ENCODE peak calls at places on chromosomes 6 and 20, in eight cellular contexts. J is GM23338, K is sigmoid colon, T is suprapubic skin, X is heart right ventricle, F is neural progenitor cell, B is right cardiac atrium, O is kidney. Z is an unnamed sample. For H3K4me1, the result is how much of the 10 kb centered on the place peaks cover.

GRCh38 chr20:38957915-38958485 is 4.1 kb upstream of the DHX35 start:
- DNase-seq in F (no peak), B (no peak), O (no peak), X (no peak), J (no peak), K (no peak), T (no peak), Z (no peak)

GRCh38 chr20:36105731-36106226 is 48.8 kb upstream of the EPB41L1 start:
- DNase-seq in X (no peak), T (no peak), B (no peak), F (no peak), J (no peak), K (no peak), O (peak), Z (no peak)

GRCh38 chr6:21935561-21936028 is 342.0 kb downstream of the SOX4 start:
- DNase-seq in B (no peak), O (no peak), X (no peak), K (no peak), T (no peak), F (peak), J (peak), Z (no peak)

GRCh38 chr20:42475773-42476172 is 713.9 kb downstream of the PTPRT start:
- DNase-seq in K (no peak), J (no peak), X (no peak), T (no peak), O (peak), F (no peak), B (no peak), Z (no peak)

GRCh38 chr6:27312950-27313271 is 838 bp upstream of the POM121L2 start:
- DNase-seq in T (no peak), X (no peak), J (no peak), B (no peak), K (no peak), O (no peak), F (no peak), Z (no peak)

GRCh38 chr6:34852406-34853085 is 35.3 kb downstream of the TAF11 start:
- DNase-seq in T (no peak), K (no peak), J (peak), B (no peak), X (no peak), O (no peak), F (no peak), Z (no peak)

GRCh38 chr6:53464483-53464882 is 80.4 kb downstream of the GCLC start:
- DNase-seq in O (no peak), T (no peak), K (no peak), X (no peak), J (no peak), B (no peak), F (no peak), Z (no peak)

GRCh38 chr6:158642097-158642601 is 2.4 kb downstream of the DYNLT1 start:
- DNase-seq in J (no peak), F (no peak), X (no peak), K (peak), O (no peak), B (no peak), T (peak), Z (no peak)

GRCh38 chr6:157885211-157885788 is 62.3 kb downstream of the SNX9 start:
- DNase-seq in O (no peak), K (no peak), F (no peak), J (no peak), B (no peak), X (no peak), T (no peak), Z (no peak)

GRCh38 chr6:144379356-144379755 is 94.2 kb downstream of the UTRN start:
- DNase-seq in F (no peak), K (no peak), B (no peak), X (no peak), J (no peak), T (no peak), O (no peak), Z (no peak)

GRCh38 chr6:112268628-112269027 is 14.3 kb upstream of the LAMA4 start:
- DNase-seq in B (no peak), T (no peak), K (no peak), O (no peak), J (no peak), F (no peak), X (no peak), Z (no peak)

GRCh38 chr6:114810468-114810867 is 467.6 kb upstream of the HS3ST5 start:
- DNase-seq in X (no peak), K (no peak), O (no peak), T (no peak), F (no peak), J (no peak), B (no peak), Z (no peak)

GRCh38 chr6:5510734-5511133 is 249.4 kb downstream of the FARS2 start:
- DNase-seq in J (peak), B (no peak), T (no peak), K (no peak), O (no peak), F (no peak), X (no peak), Z (no peak)

GRCh38 chr6:714100-714499 is 21.2 kb upstream of the EXOC2 start:
- DNase-seq in T (no peak), B (no peak), X (no peak), K (no peak), J (no peak), F (no peak), O (no peak), Z (no peak)

GRCh38 chr20:58293453-58293852 is 16.1 kb upstream of the RAB22A start:
- DNase-seq in K (no peak), F (peak), T (no peak), X (no peak), B (no peak), O (no peak), J (peak), Z (peak)

GRCh38 chr6:170132011-170132521 is 158.8 kb downstream of the DLL1 start:
- DNase-seq in X (no peak), K (peak), F (no peak), J (no peak), B (peak), T (no peak), O (peak), Z (no peak)

GRCh38 chr6:24004062-24004461 is 122.0 kb upstream of the NRSN1 start:
- DNase-seq in F (no peak), K (no peak), B (no peak), O (no peak), T (no peak), J (no peak), X (no peak), Z (no peak)

GRCh38 chr6:27888576-27888975 is 23.6 kb downstream of the OR2B2 start:
- DNase-seq in T (no peak), B (no peak), O (no peak), X (no peak), J (peak), F (no peak), K (no peak), Z (no peak)

GRCh38 chr6:19413323-19413722 is 423.8 kb upstream of the ID4 start:
- DNase-seq in F (no peak), T (no peak), X (no peak), K (no peak), B (no peak), J (no peak), O (no peak), Z (no peak)

GRCh38 chr20:47799116-47799715 is 13.9 kb upstream of the SULF2 start:
- DNase-seq in J (no peak), K (no peak), X (no peak), B (no peak), T (no peak), O (no peak), F (no peak), Z (no peak)

GRCh38 chr20:62258499-62259293 is 20.4 kb downstream of the OSBPL2 start:
- DNase-seq in O (no peak), K (peak), B (peak), T (no peak), F (no peak), J (no peak), X (no peak), Z (no peak)

DNA sequence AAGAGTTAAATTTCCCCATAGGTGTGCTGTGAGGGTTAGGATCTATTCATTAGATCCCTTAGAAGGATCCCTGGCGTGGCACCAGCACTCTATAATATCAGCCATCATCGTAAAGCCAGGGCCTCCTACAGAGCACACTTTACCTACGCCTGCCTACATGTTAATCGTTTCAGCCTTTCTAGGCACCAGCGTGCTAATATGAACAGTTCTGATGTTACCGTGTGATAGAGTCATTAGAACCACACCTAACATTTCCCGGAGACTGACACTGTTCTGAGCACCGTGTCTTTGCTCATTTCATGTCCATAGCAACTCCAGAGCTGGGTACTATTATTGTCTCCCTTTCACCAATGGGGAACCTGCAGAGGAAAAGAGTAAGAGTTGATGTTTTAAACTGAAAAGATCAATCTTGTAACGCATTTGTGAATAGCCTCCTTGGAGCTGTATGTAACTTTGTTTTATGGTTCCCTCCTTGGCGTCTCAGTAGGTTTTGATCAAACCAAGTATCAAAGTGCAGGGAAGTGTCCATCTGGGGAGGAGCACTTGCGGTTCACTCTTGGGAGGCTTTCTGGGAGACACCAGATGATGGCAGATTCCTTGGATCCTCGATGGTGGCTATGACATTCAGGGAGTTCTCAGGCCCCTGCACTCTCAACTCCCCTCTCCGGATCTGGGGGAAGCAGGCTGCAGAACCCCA is 73.8 kb upstream of the KCNG1 start:
- DNase-seq in B (no peak), J (no peak), K (no peak), F (no peak), X (no peak), O (no peak), T (no peak), Z (no peak)
- H3K4me1 ChIP-seq in B (under half), J (under half), K (under half), F (under half), X (under half), O (under half), T (under half), Z (under half)

DNA sequence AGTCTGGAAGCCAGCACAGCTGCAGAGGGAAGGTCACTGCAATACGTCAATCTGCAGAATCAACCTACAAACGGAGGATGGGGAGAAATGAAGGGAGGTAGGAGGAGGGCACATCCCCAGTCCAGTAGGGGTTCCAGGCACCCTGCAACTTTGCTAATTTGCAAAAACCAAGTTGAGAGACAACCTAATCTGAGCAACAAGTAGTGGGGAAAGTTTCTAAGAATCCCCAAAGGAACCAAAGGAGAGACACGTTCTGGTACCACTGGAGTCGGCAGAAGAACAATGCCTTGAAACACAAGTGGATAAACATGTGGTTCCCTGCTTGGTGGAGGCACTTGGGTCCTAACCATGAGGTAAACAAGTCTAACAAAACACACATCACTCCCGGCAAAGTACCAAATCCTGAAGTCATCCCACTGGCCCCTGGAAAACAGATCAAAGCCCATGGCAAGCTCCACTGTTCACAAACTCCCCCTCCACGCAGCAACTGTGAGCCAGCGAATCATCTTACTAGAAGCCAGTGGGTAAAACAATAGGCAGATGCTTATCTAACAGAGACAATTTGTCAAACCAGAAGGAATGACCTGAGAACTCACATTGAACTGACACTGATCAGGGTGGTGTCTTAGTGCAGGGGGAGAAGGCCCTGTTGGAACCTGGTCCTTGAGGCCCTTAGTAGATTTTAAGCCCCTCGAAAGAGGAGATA is 4.7 kb downstream of the MRPS18A start:
- DNase-seq in K (no peak), F (no peak), J (no peak), X (no peak), T (no peak), B (no peak), O (no peak), Z (no peak)
- H3K27ac ChIP-seq in K (no peak), F (no peak), J (no peak), X (peak), T (no peak), B (peak), O (no peak), Z (peak)

GRCh38 chr6:138543648-138544047 is 44.4 kb upstream of the NHSL1 start:
- DNase-seq in K (no peak), X (no peak), J (no peak), T (no peak), F (no peak), B (no peak), O (no peak), Z (no peak)

GRCh38 chr6:138544521-138544920 is 45.2 kb upstream of the NHSL1 start:
- DNase-seq in T (no peak), X (no peak), J (no peak), K (no peak), O (no peak), B (no peak), F (no peak), Z (no peak)

GRCh38 chr6:138539882-138540281 is 40.6 kb upstream of the NHSL1 start:
- DNase-seq in B (no peak), J (no peak), K (no peak), O (no peak), F (no peak), T (no peak), X (no peak), Z (no peak)

GRCh38 chr6:138540468-138540867 is 41.2 kb upstream of the NHSL1 start:
- DNase-seq in K (no peak), J (no peak), F (no peak), X (no peak), O (no peak), T (no peak), B (no peak), Z (no peak)

GRCh38 chr6:138541793-138542481 is 42.6 kb upstream of the NHSL1 start:
- DNase-seq in J (no peak), F (no peak), K (no peak), O (no peak), X (no peak), B (no peak), T (no peak), Z (no peak)
- H3K4me1 ChIP-seq in J (half or more), F (under half), K (half or more), O (under half), X (half or more), B (under half), T (under half), Z (half or more)

DNA sequence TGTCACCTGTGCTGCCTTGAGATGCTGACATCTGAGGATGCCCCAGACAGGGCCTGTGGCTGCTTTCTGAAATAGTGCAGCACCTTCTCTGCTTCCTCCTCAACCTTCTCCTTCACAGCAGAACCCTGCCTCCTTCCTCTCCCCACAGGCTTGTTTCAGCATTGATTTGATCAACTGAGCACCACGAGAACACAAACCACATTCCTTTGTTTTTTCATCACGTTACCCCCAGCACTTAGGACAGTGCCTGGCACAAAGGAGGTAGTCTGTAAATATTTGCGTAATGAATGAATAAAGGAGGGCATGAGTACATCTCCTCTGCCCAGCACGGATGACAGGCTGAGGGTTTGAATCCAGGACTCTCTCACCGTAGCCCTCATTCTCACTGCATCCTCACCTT is 21.3 kb upstream of the WFDC2 start:
- DNase-seq in X (no peak), K (no peak), T (no peak), J (no peak), F (no peak), B (no peak), O (no peak), Z (no peak)
- H3K27ac ChIP-seq in X (no peak), K (peak), T (no peak), J (no peak), F (no peak), B (no peak), O (no peak), Z (no peak)

GRCh38 chr6:16522937-16523336 is 238.3 kb downstream of the ATXN1 start:
- DNase-seq in B (no peak), O (no peak), F (no peak), K (no peak), X (no peak), J (no peak), T (no peak), Z (no peak)
- H3K4me1 ChIP-seq in B (under half), O (under half), F (under half), K (under half), X (under half), J (under half), T (under half), Z (under half)

GRCh38 chr6:16543491-16543890 is 217.8 kb downstream of the ATXN1 start:
- DNase-seq in K (no peak), J (no peak), O (no peak), T (no peak), X (no peak), F (no peak), B (no peak), Z (no peak)
- H3K27ac ChIP-seq in K (no peak), J (no peak), O (no peak), T (no peak), X (peak), F (no peak), B (no peak), Z (peak)

GRCh38 chr20:33601861-33602260 is 60.3 kb upstream of the C20orf144 start:
- DNase-seq in F (no peak), T (no peak), O (no peak), K (no peak), B (no peak), J (no peak), X (no peak), Z (no peak)
- H3K4me1 ChIP-seq in F (under half), T (under half), O (under half), K (under half), B (under half), J (under half), X (under half), Z (under half)